ENCODE peak calls at places on chromosomes 6 and 20, in six cellular contexts. U, Y, L, H, C and A are unnamed samples.

GRCh38 chr20:63962426-63963347 is 6.5 kb upstream of the UCKL1 start:
- DNase-seq in U (no peak), Y (peak; percentile 59), L (no peak), H (no peak), C (no peak), A (no peak)

GRCh38 chr20:35796556-35796955 is 24.7 kb downstream of the PHF20 start:
- DNase-seq in U (no peak), Y (no peak), L (no peak), H (no peak), C (no peak), A (no peak)

GRCh38 chr6:111524252-111524651 is 41.2 kb upstream of the REV3L start:
- DNase-seq in U (no peak), Y (no peak), L (no peak), H (no peak), C (no peak), A (no peak)

GRCh38 chr6:170083236-170084051 is 207.4 kb downstream of the DLL1 start:
- DNase-seq in U (no peak), Y (peak; percentile 51), L (peak; percentile 16), H (no peak), C (no peak), A (no peak)

GRCh38 chr6:123898669-123899068 is 95.0 kb downstream of the NKAIN2 start:
- DNase-seq in U (no peak), Y (no peak), L (no peak), H (no peak), C (no peak), A (no peak)

GRCh38 chr6:91141352-91141751 is 554.5 kb upstream of the MAP3K7 start:
- DNase-seq in U (no peak), Y (no peak), L (no peak), H (no peak), C (no peak), A (no peak)

GRCh38 chr6:36954262-36954931 is at the start of gene PI16:
- DNase-seq in U (no peak), Y (no peak), L (peak; percentile 15), H (no peak), C (no peak), A (no peak)

GRCh38 chr20:25320035-25320800 is 70.4 kb downstream of the ABHD12 start:
- DNase-seq in U (no peak), Y (no peak), L (no peak), H (peak; percentile 15), C (no peak), A (peak; percentile 48)

GRCh38 chr20:51014797-51015722 is 7.8 kb downstream of the KCNG1 start:
- DNase-seq in U (peak; percentile 91), Y (no peak), L (no peak), H (peak; percentile 65), C (peak; percentile 38), A (no peak)

GRCh38 chr20:3796477-3797225 is 541 bp downstream of the CDC25B start:
- DNase-seq in U (no peak), Y (no peak), L (no peak), H (no peak), C (no peak), A (no peak)

GRCh38 chr6:74410630-74411029 is 714.6 kb downstream of the CD109 start:
- DNase-seq in U (no peak), Y (no peak), L (no peak), H (no peak), C (no peak), A (no peak)

DNA sequence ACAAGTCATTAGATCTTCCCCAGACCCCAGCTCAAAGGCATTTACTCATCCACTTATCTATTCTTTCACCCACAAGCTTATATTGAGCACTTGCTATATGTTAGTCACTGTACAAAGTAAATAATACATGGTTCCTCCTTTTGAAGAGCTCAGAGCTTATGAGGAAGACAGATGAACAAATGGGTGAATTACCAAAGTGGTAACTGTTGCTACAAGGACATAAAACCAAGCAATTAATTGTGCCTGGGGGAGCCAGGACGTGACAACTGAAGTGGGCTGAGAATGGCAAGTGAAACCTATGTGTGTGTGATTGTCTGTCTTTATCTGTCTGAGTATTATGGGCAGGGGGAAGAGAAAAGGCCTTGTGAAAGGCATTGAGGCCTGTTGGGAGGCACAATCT is 45.6 kb upstream of the AKIRIN2 start:
- DNase-seq in U (no peak), Y (no peak), L (no peak), H (no peak), C (no peak), A (no peak)
- H3K4me3 ChIP-seq in U (no peak overlapping the region), Y (no peak overlapping the region), L (no peak overlapping the region), H (no peak overlapping the region), C (no peak overlapping the region), A (no peak overlapping the region)

DNA sequence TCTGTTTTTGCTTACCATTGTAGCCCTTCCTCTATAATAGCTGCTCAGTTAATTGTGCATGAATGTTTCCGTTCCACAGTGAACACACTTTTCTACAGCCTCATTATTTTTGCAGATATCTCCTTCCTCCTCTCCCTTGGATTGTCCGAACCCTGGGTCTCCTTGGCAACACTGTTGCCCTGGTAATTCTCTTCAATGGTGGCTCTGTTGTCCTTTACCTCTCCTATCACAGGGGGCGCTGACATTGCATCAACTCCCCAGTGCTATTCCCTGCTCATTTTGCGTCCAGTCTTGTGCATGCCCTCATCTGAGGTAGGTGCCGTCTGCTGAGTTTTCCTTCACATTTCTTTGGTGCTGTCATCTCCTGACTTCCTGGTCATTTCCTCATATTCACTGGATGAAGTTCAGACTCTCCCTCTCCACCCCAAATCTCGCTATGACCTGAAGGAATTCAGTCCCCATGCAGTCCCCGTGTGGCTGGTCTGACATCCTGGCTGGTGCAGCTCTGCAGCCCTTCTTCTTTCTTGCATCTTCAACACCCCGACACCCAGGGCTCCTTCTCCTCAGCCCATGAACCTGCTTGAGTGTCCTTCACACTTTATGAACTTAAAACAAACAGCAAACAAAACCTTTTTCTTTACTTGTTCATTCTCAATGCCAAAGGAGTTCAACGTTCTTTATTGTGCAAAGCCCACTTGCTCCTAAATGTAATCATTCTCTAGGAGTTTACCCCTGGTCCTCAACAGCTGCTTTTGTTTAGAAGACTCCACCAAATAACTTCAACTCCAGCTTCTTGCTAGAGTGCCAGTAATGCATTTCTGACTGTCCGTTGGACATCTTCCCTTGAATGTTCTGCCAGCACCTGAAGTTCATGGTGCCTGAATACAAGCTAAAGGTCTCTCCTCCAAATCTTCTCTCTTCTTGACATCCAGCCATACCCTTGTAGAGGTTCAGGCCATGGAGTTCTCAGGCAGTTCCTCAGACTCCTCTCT is 21.3 kb downstream of the PHACTR2 start:
- DNase-seq in U (peak; percentile 88), Y (no peak), L (no peak), H (no peak), C (no peak), A (no peak)
- TF ChIP-seq CTCF in U (peak; percentile 83), Y (no peak), L (no peak), H (no peak), C (no peak), A (no peak)

GRCh38 chr6:106729848-106730247 is 100.5 kb downstream of the QRSL1 start:
- DNase-seq in U (no peak), Y (no peak), L (no peak), H (peak; percentile 20), C (no peak), A (no peak)
- H3K4me1 ChIP-seq in U (peaks cover 4% of the 10 kb centered on the region), Y (no peaks in the 10 kb centered on the region), L (no peaks in the 10 kb centered on the region), H (peaks cover 5% of the 10 kb centered on the region), C (no peaks in the 10 kb centered on the region), A (no peaks in the 10 kb centered on the region)

GRCh38 chr6:42443312-42444075 is 8.2 kb downstream of the TRERF1 start:
- DNase-seq in U (no peak), Y (no peak), L (no peak), H (no peak), C (no peak), A (no peak)

GRCh38 chr6:42440027-42440426 is 11.7 kb downstream of the TRERF1 start:
- DNase-seq in U (no peak), Y (no peak), L (no peak), H (no peak), C (no peak), A (no peak)

GRCh38 chr6:42436825-42437224 is 14.9 kb downstream of the TRERF1 start:
- DNase-seq in U (no peak), Y (no peak), L (no peak), H (no peak), C (no peak), A (no peak)

GRCh38 chr6:42441661-42442081 is 10.1 kb downstream of the TRERF1 start:
- DNase-seq in U (peak; percentile 89), Y (no peak), L (no peak), H (no peak), C (no peak), A (no peak)

GRCh38 chr6:42441059-42441471 is 10.7 kb downstream of the TRERF1 start:
- DNase-seq in U (no peak), Y (no peak), L (no peak), H (no peak), C (no peak), A (no peak)
- H3K4me3 ChIP-seq in U (peak overlapping the region; percentile 45), Y (peak overlapping the region; percentile 15), L (no peak overlapping the region), H (no peak overlapping the region), C (no peak overlapping the region), A (peak overlapping the region; percentile 26)

GRCh38 chr6:25405442-25405841 is 126.3 kb downstream of the CARMIL1 start:
- DNase-seq in U (no peak), Y (no peak), L (no peak), H (no peak), C (no peak), A (no peak)
- TF ChIP-seq CTCF in U (no peak), Y (no peak), L (no peak), H (no peak), C (no peak), A (no peak)

GRCh38 chr6:139542351-139542750 is 167.9 kb upstream of the CITED2 start:
- DNase-seq in U (no peak), Y (no peak), L (no peak), H (no peak), C (no peak), A (no peak)
- H3K4me1 ChIP-seq in U (peaks cover 36% of the 10 kb centered on the region), Y (no peaks in the 10 kb centered on the region), L (peaks cover 39% of the 10 kb centered on the region), H (no peaks in the 10 kb centered on the region), C (peaks cover 2% of the 10 kb centered on the region), A (peaks cover 45% of the 10 kb centered on the region)

GRCh38 chr6:13796781-13797180 is 17.6 kb downstream of the MCUR1 start:
- DNase-seq in U (no peak), Y (no peak), L (no peak), H (no peak), C (peak; percentile 16), A (no peak)

GRCh38 chr6:13795041-13795748 is 19.2 kb downstream of the MCUR1 start:
- DNase-seq in U (peak; percentile 89), Y (peak; percentile 79), L (peak; percentile 74), H (peak; percentile 87), C (peak; percentile 85), A (peak; percentile 90)

GRCh38 chr6:13788820-13789219 is 25.5 kb downstream of the MCUR1 start:
- DNase-seq in U (no peak), Y (no peak), L (no peak), H (no peak), C (no peak), A (no peak)

DNA sequence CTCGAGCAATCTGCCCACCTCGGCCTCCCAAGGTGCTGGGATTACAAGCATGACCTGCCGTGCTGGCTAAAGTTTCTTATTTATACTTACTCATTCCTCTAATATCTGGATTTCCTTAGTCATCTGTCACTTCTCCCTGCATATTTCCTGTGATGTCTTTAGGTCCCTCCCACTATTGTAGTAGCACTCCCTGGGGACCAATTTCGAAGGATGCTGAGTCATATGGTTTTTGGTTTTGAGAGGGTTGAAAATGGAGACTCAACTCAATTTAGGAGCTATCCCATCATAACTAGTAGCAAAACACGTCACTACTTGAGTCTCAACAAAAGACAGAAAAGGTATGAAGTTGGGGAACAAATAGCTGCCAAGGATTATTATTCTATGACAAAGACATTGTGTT is 20.2 kb downstream of the MCUR1 start:
- DNase-seq in U (no peak), Y (no peak), L (no peak), H (no peak), C (no peak), A (no peak)
- H3K4me3 ChIP-seq in U (no peak overlapping the region), Y (no peak overlapping the region), L (no peak overlapping the region), H (no peak overlapping the region), C (no peak overlapping the region), A (no peak overlapping the region)